ENCODE peak calls at places on chromosomes 7 and 10, in eight cellular contexts. One of them, this sample, is unnamed.

GRCh38 chr10:130748409-130749057 is 563.0 kb downstream of the TCERG1L start:
- DNase-seq in WTC11: no peak
- DNase-seq in nucleus accumbens: no peak
- DNase-seq in neural progenitor cell: no peak
- DNase-seq in neural crest cell: no peak
- DNase-seq in naive B cell: no peak
- DNase-seq in T-helper 2 cell: no peak
- DNase-seq in cardiac septum: peak; percentile 75
- DNase-seq in this sample: no peak

GRCh38 chr7:65907501-65908198 is 34.8 kb downstream of the VKORC1L1 start:
- DNase-seq in nucleus accumbens: no peak
- DNase-seq in WTC11: no peak
- DNase-seq in neural crest cell: no peak
- DNase-seq in cardiac septum: no peak
- DNase-seq in naive B cell: no peak
- DNase-seq in T-helper 2 cell: no peak
- DNase-seq in neural progenitor cell: no peak
- DNase-seq in this sample: no peak

GRCh38 chr10:120827251-120827875 is 23.8 kb upstream of the WDR11 start:
- DNase-seq in naive B cell: peak; percentile 16
- DNase-seq in cardiac septum: no peak
- DNase-seq in nucleus accumbens: no peak
- DNase-seq in neural crest cell: no peak
- DNase-seq in neural progenitor cell: no peak
- DNase-seq in T-helper 2 cell: no peak
- DNase-seq in WTC11: no peak
- DNase-seq in this sample: no peak

GRCh38 chr7:81684513-81685262 is 85.2 kb downstream of the HGF start:
- DNase-seq in cardiac septum: peak; percentile 87
- DNase-seq in naive B cell: no peak
- DNase-seq in neural crest cell: no peak
- DNase-seq in neural progenitor cell: peak; percentile 5
- DNase-seq in nucleus accumbens: peak; percentile 23
- DNase-seq in WTC11: no peak
- DNase-seq in T-helper 2 cell: no peak
- DNase-seq in this sample: no peak

GRCh38 chr10:114195079-114195478 is 15.9 kb downstream of the TDRD1 start:
- DNase-seq in neural crest cell: no peak
- DNase-seq in T-helper 2 cell: no peak
- DNase-seq in neural progenitor cell: no peak
- DNase-seq in naive B cell: no peak
- DNase-seq in cardiac septum: no peak
- DNase-seq in nucleus accumbens: no peak
- DNase-seq in WTC11: no peak
- DNase-seq in this sample: no peak

GRCh38 chr7:104845541-104845940 is 168.5 kb upstream of the KMT2E start:
- DNase-seq in T-helper 2 cell: no peak
- DNase-seq in WTC11: no peak
- DNase-seq in naive B cell: no peak
- DNase-seq in neural crest cell: no peak
- DNase-seq in neural progenitor cell: no peak
- DNase-seq in nucleus accumbens: peak; percentile 9
- DNase-seq in cardiac septum: no peak
- DNase-seq in this sample: no peak

GRCh38 chr7:28575241-28575643 is 162.9 kb downstream of the CREB5 start:
- DNase-seq in cardiac septum: no peak
- DNase-seq in naive B cell: no peak
- DNase-seq in neural crest cell: no peak
- DNase-seq in WTC11: no peak
- DNase-seq in nucleus accumbens: no peak
- DNase-seq in T-helper 2 cell: no peak
- DNase-seq in neural progenitor cell: no peak
- DNase-seq in this sample: no peak

GRCh38 chr7:149772236-149772820 is 1.1 kb downstream of the ZNF467 start:
- DNase-seq in WTC11: peak; percentile 72
- DNase-seq in naive B cell: no peak
- DNase-seq in T-helper 2 cell: no peak
- DNase-seq in cardiac septum: no peak
- DNase-seq in neural progenitor cell: peak; percentile 65
- DNase-seq in nucleus accumbens: peak; percentile 78
- DNase-seq in neural crest cell: no peak
- DNase-seq in this sample: no peak

GRCh38 chr10:29751686-29752085 is 116.9 kb upstream of the SVIL start:
- DNase-seq in naive B cell: no peak
- DNase-seq in cardiac septum: no peak
- DNase-seq in neural progenitor cell: no peak
- DNase-seq in neural crest cell: no peak
- DNase-seq in WTC11: no peak
- DNase-seq in T-helper 2 cell: no peak
- DNase-seq in nucleus accumbens: no peak
- DNase-seq in this sample: no peak

GRCh38 chr7:30145521-30145920 is 10.7 kb downstream of the MTURN start:
- DNase-seq in T-helper 2 cell: no peak
- DNase-seq in naive B cell: no peak
- DNase-seq in neural crest cell: no peak
- DNase-seq in nucleus accumbens: no peak
- DNase-seq in cardiac septum: no peak
- DNase-seq in neural progenitor cell: no peak
- DNase-seq in WTC11: no peak
- DNase-seq in this sample: no peak

GRCh38 chr7:99390941-99391602 is 16.5 kb downstream of the ARPC1B start:
- DNase-seq in neural crest cell: no peak
- DNase-seq in neural progenitor cell: no peak
- DNase-seq in naive B cell: no peak
- DNase-seq in cardiac septum: no peak
- DNase-seq in T-helper 2 cell: no peak
- DNase-seq in nucleus accumbens: no peak
- DNase-seq in WTC11: no peak
- DNase-seq in this sample: no peak

GRCh38 chr7:27756298-27756697 is 16.3 kb downstream of the TAX1BP1 start:
- DNase-seq in nucleus accumbens: no peak
- DNase-seq in neural progenitor cell: no peak
- DNase-seq in neural crest cell: no peak
- DNase-seq in WTC11: no peak
- DNase-seq in naive B cell: no peak
- DNase-seq in T-helper 2 cell: no peak
- DNase-seq in cardiac septum: no peak
- DNase-seq in this sample: no peak

GRCh38 chr7:80699030-80699638 is 60.7 kb downstream of the CD36 start:
- DNase-seq in neural crest cell: no peak
- DNase-seq in cardiac septum: no peak
- DNase-seq in neural progenitor cell: peak; percentile 58
- DNase-seq in nucleus accumbens: no peak
- DNase-seq in WTC11: no peak
- DNase-seq in naive B cell: peak; percentile 9
- DNase-seq in T-helper 2 cell: no peak
- DNase-seq in this sample: no peak

GRCh38 chr7:34034728-34035127 is 129.4 kb downstream of the BMPER start:
- DNase-seq in T-helper 2 cell: no peak
- DNase-seq in WTC11: no peak
- DNase-seq in neural crest cell: no peak
- DNase-seq in naive B cell: no peak
- DNase-seq in neural progenitor cell: no peak
- DNase-seq in nucleus accumbens: no peak
- DNase-seq in cardiac septum: no peak
- DNase-seq in this sample: no peak

GRCh38 chr7:2159176-2159520 is 73.6 kb downstream of the MAD1L1 start:
- DNase-seq in neural crest cell: no peak
- DNase-seq in WTC11: peak; percentile 50
- DNase-seq in cardiac septum: peak; percentile 60
- DNase-seq in T-helper 2 cell: no peak
- DNase-seq in neural progenitor cell: peak; percentile 20
- DNase-seq in naive B cell: no peak
- DNase-seq in nucleus accumbens: no peak
- DNase-seq in this sample: no peak

GRCh38 chr7:81482600-81483186 is 287.2 kb downstream of the HGF start:
- DNase-seq in naive B cell: no peak
- DNase-seq in WTC11: no peak
- DNase-seq in nucleus accumbens: no peak
- DNase-seq in cardiac septum: no peak
- DNase-seq in T-helper 2 cell: no peak
- DNase-seq in neural crest cell: no peak
- DNase-seq in neural progenitor cell: peak; percentile 25
- DNase-seq in this sample: no peak

GRCh38 chr10:122839505-122839904 is 6.2 kb downstream of the CUZD1 start:
- DNase-seq in nucleus accumbens: no peak
- DNase-seq in neural progenitor cell: no peak
- DNase-seq in T-helper 2 cell: no peak
- DNase-seq in naive B cell: no peak
- DNase-seq in neural crest cell: no peak
- DNase-seq in WTC11: no peak
- DNase-seq in cardiac septum: no peak
- DNase-seq in this sample: no peak

GRCh38 chr10:66834802-66835201 is 91.0 kb upstream of the LRRTM3 start:
- DNase-seq in neural progenitor cell: no peak
- DNase-seq in nucleus accumbens: no peak
- DNase-seq in WTC11: no peak
- DNase-seq in naive B cell: no peak
- DNase-seq in cardiac septum: no peak
- DNase-seq in neural crest cell: no peak
- DNase-seq in T-helper 2 cell: no peak
- DNase-seq in this sample: no peak